ENCODE peak calls at places on chromosome 6, in eight cellular contexts. F, Q, M, L, E, K, I and W are unnamed samples.

GRCh38 chr6:69581576-69581975 is 215.2 kb downstream of the LMBRD1 start:
- DNase-seq in M (no peak), I (no peak), L (no peak), E (no peak), K (no peak), Q (no peak), F (no peak), W (no peak)

GRCh38 chr6:35080821-35081425 is 60.2 kb downstream of the TCP11 start:
- DNase-seq in Q (no peak), L (no peak), M (no peak), K (no peak), F (no peak), I (no peak), E (peak; percentile 85), W (peak; percentile 90)

GRCh38 chr6:15922510-15923307 is 206.2 kb upstream of the MYLIP start:
- DNase-seq in K (no peak), L (no peak), I (no peak), M (no peak), E (no peak), Q (peak; percentile 90), F (peak; percentile 71), W (no peak)

GRCh38 chr6:37860226-37860839 is 40.8 kb downstream of the ZFAND3 start:
- DNase-seq in F (peak; percentile 76), L (peak; percentile 21), I (peak; percentile 12), M (peak; percentile 12), K (peak; percentile 65), E (no peak), Q (peak; percentile 64), W (no peak)

GRCh38 chr6:5968817-5969726 is 37.7 kb downstream of the NRN1 start:
- DNase-seq in L (peak; percentile 10), M (peak; percentile 35), F (peak; percentile 82), E (peak; percentile 67), K (no peak), I (no peak), Q (no peak), W (peak; percentile 73)

GRCh38 chr6:169035381-169036280 is 218.0 kb downstream of the THBS2 start:
- DNase-seq in I (no peak), Q (no peak), E (peak; percentile 77), K (peak; percentile 44), L (no peak), F (peak; percentile 88), M (no peak), W (peak; percentile 84)

GRCh38 chr6:123529843-123530242 is 106.9 kb downstream of the TRDN start:
- DNase-seq in F (no peak), K (no peak), Q (peak; percentile 45), I (peak; percentile 11), M (no peak), E (no peak), L (no peak), W (no peak)

GRCh38 chr6:97995158-97995557 is 712.1 kb upstream of the MMS22L start:
- DNase-seq in M (no peak), E (no peak), L (no peak), Q (no peak), I (no peak), F (no peak), K (no peak), W (no peak)

GRCh38 chr6:12590901-12591300 is 125.7 kb upstream of the PHACTR1 start:
- DNase-seq in E (no peak), L (no peak), I (no peak), M (no peak), F (peak; percentile 47), K (no peak), Q (peak; percentile 16), W (no peak)

GRCh38 chr6:42710316-42710715 is 12.1 kb downstream of the PRPH2 start:
- DNase-seq in M (no peak), I (no peak), L (no peak), Q (peak; percentile 85), K (peak; percentile 61), E (no peak), F (no peak), W (peak; percentile 51)

GRCh38 chr6:161353208-161353613 is 79.3 kb upstream of the AGPAT4 start:
- DNase-seq in M (peak; percentile 52), F (peak; percentile 25), Q (peak; percentile 6), K (no peak), L (no peak), I (peak; percentile 12), E (peak; percentile 13), W (no peak)

GRCh38 chr6:8082954-8083858 is 19.0 kb upstream of the BLOC1S5 start:
- DNase-seq in I (peak; percentile 21), K (peak; percentile 96), Q (peak; percentile 90), E (peak; percentile 88), L (no peak), M (peak; percentile 64), F (peak; percentile 96), W (no peak)

GRCh38 chr6:8082572-8082953 is 18.4 kb upstream of the BLOC1S5 start:
- DNase-seq in L (no peak), Q (no peak), F (no peak), M (no peak), I (no peak), K (no peak), E (no peak), W (no peak)

GRCh38 chr6:8084586-8084985 is 17.8 kb downstream of the EEF1E1 start:
- DNase-seq in K (no peak), E (no peak), F (peak; percentile 51), M (no peak), I (no peak), Q (peak; percentile 49), L (no peak), W (no peak)

GRCh38 chr6:8086755-8087306 is 15.5 kb downstream of the EEF1E1 start:
- DNase-seq in F (no peak), I (no peak), M (no peak), E (no peak), L (no peak), K (no peak), Q (no peak), W (no peak)

DNA sequence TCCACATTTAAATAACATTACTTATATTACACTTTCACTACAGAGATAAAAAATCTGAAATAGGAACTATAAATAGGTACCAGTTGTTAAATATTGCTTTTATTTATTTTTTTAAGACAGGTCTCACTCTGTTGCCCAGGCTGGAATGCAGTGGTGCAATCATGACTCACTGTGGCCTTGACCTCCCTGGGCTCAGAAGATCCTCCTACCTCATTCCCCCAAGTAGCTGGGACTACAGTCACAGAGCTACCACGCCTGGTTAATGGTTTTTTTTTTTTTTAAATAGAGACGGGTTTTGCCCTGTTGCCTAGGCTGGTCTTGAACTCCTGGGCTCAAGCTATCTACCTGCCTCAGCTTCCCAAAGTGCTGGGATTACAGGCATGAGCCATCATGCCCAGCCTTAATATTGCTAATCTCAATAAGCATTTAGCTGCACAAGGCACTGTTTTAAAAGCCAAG is 17.3 kb downstream of the EEF1E1 start:
- DNase-seq in F (peak; percentile 92), I (no peak), Q (peak; percentile 95), K (peak; percentile 95), E (peak; percentile 93), L (no peak), M (peak; percentile 88), W (no peak)
- H3K4me2 ChIP-seq in F (peak overlapping the region; percentile 74), I (peak overlapping the region; percentile 66), Q (no peak overlapping the region), K (peak overlapping the region; percentile 71), E (peak overlapping the region; percentile 49), L (no peak overlapping the region), M (peak overlapping the region; percentile 50), W (peak overlapping the region; percentile 78)

GRCh38 chr6:110538416-110539060 is 62.1 kb upstream of the SLC22A16 start:
- DNase-seq in L (no peak), M (no peak), E (no peak), I (no peak), F (no peak), K (peak; percentile 7), Q (no peak), W (no peak)
- H3K4me1 ChIP-seq in L (no peaks in the 10 kb centered on the region), M (peaks cover 50% of the 10 kb centered on the region), E (peaks cover 34% of the 10 kb centered on the region), I (peaks cover 24% of the 10 kb centered on the region), F (peaks cover 48% of the 10 kb centered on the region), K (peaks cover 10% of the 10 kb centered on the region), Q (peaks cover 16% of the 10 kb centered on the region), W (peaks cover 54% of the 10 kb centered on the region)

GRCh38 chr6:81894788-81895221 is 142.3 kb upstream of the TENT5A start:
- DNase-seq in Q (peak; percentile 61), M (no peak), L (no peak), F (peak; percentile 67), E (no peak), K (peak; percentile 39), I (no peak), W (no peak)
- H3K4me3 ChIP-seq in Q (peak overlapping the region; percentile 59), M (no peak overlapping the region), L (no peak overlapping the region), F (peak overlapping the region; percentile 54), E (no peak overlapping the region), K (peak overlapping the region; percentile 0), I (no peak overlapping the region), W (peak overlapping the region; percentile 51)

GRCh38 chr6:157300006-157300405 is 23.3 kb downstream of the TMEM242 start:
- DNase-seq in K (no peak), F (no peak), L (no peak), M (no peak), E (no peak), I (no peak), Q (no peak), W (no peak)
- H3K4me2 ChIP-seq in K (no peak overlapping the region), F (no peak overlapping the region), L (no peak overlapping the region), M (no peak overlapping the region), E (no peak overlapping the region), I (no peak overlapping the region), Q (no peak overlapping the region), W (no peak overlapping the region)

GRCh38 chr6:150291968-150292710 is 76.7 kb upstream of the IYD start:
- DNase-seq in L (no peak), I (no peak), K (no peak), E (no peak), Q (no peak), M (no peak), F (no peak), W (no peak)
- H3K4me1 ChIP-seq in L (no peaks in the 10 kb centered on the region), I (peaks cover 4% of the 10 kb centered on the region), K (no peaks in the 10 kb centered on the region), E (peaks cover 33% of the 10 kb centered on the region), Q (peaks cover 7% of the 10 kb centered on the region), M (peaks cover 24% of the 10 kb centered on the region), F (peaks cover 28% of the 10 kb centered on the region), W (peaks cover 32% of the 10 kb centered on the region)

DNA sequence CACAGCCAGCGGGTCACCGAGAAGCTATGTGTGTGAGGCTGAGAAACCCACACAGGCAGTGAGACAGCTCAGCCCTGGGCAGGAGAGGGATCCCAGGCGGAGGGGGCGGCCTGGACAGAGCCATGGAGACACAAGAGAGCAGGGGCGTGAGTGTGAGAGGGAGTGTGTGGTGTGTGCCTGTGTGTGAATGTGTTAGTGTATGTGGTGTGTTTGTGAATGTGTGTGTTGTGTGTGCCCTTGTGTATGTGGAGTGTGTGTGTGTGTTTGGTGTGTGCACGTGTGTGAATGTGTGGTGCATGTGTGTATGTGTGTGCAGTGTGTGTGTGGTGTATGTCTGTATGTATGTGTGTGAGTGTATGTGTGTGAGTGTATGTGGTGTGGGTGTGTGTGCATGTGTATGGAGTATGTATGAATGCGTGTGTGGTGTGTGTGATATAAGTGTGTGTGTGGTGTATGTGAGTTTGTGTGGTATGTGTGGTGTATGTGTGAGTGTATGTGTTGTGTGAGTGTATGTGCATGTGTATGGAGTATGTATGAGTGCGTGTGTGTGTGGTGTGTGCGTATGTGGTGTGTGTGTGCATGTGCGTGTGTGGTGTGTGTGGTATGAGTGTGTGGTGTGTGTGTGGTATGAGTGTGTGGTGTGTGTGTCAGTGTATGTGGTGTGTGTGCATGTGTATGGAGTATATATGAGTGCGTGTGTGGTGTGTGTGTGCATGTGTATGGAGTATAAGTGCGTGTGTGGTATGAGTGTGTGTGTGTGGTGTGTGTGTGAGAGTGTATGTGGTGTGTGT is 175.3 kb upstream of the AFDN start:
- DNase-seq in M (no peak), F (no peak), K (no peak), L (no peak), I (no peak), Q (no peak), E (no peak), W (no peak)
- H3K4me3 ChIP-seq in M (no peak overlapping the region), F (no peak overlapping the region), K (no peak overlapping the region), L (no peak overlapping the region), I (no peak overlapping the region), Q (no peak overlapping the region), E (no peak overlapping the region), W (no peak overlapping the region)

GRCh38 chr6:110980648-110981047 is 1.2 kb upstream of the RPF2 start:
- DNase-seq in F (no peak), L (no peak), Q (no peak), K (no peak), M (no peak), I (no peak), E (no peak), W (no peak)
- H3K4me2 ChIP-seq in F (peak overlapping the region; percentile 95), L (peak overlapping the region; percentile 39), Q (peak overlapping the region; percentile 54), K (peak overlapping the region; percentile 98), M (peak overlapping the region; percentile 90), I (peak overlapping the region; percentile 71), E (peak overlapping the region; percentile 79), W (peak overlapping the region; percentile 94)